ENCODE peak calls at places on chromosomes 7 and 10, in seven cellular contexts. One of them, this sample, is unnamed.

GRCh38 chr10:63068246-63068645 is 64.9 kb upstream of the NRBF2 start:
- DNase-seq in activated T-cell treated with anti-CD3 and anti-CD28 coated beads, Interleukin-2, amount 50 U/mL, for 72 hours: peak
- DNase-seq in stimulated activated CD8-positive, alpha-beta memory T cell treated with anti-CD3 and anti-CD28 coated beads, Interleukin-2, amount 100 ng/mL, for 1 hour: no peak
- DNase-seq in astrocyte of the cerebellum: no peak
- DNase-seq in B cell: no peak
- DNase-seq in fibroblast of mammary gland: peak
- DNase-seq in OCI-LY7: no peak
- DNase-seq in this sample: no peak

GRCh38 chr10:13925924-13926435 is 339.2 kb downstream of the PRPF18 start:
- DNase-seq in activated T-cell treated with anti-CD3 and anti-CD28 coated beads, Interleukin-2, amount 50 U/mL, for 72 hours: no peak
- DNase-seq in stimulated activated CD8-positive, alpha-beta memory T cell treated with anti-CD3 and anti-CD28 coated beads, Interleukin-2, amount 100 ng/mL, for 1 hour: no peak
- DNase-seq in astrocyte of the cerebellum: no peak
- DNase-seq in B cell: no peak
- DNase-seq in fibroblast of mammary gland: no peak
- DNase-seq in OCI-LY7: no peak
- DNase-seq in this sample: no peak

GRCh38 chr7:113452245-113452644 is 333.9 kb upstream of the SMIM30 start:
- DNase-seq in activated T-cell treated with anti-CD3 and anti-CD28 coated beads, Interleukin-2, amount 50 U/mL, for 72 hours: no peak
- DNase-seq in stimulated activated CD8-positive, alpha-beta memory T cell treated with anti-CD3 and anti-CD28 coated beads, Interleukin-2, amount 100 ng/mL, for 1 hour: no peak
- DNase-seq in astrocyte of the cerebellum: no peak
- DNase-seq in B cell: no peak
- DNase-seq in fibroblast of mammary gland: no peak
- DNase-seq in OCI-LY7: no peak
- DNase-seq in this sample: no peak

GRCh38 chr10:29925771-29926345 is 133.5 kb downstream of the JCAD start:
- DNase-seq in activated T-cell treated with anti-CD3 and anti-CD28 coated beads, Interleukin-2, amount 50 U/mL, for 72 hours: no peak
- DNase-seq in stimulated activated CD8-positive, alpha-beta memory T cell treated with anti-CD3 and anti-CD28 coated beads, Interleukin-2, amount 100 ng/mL, for 1 hour: no peak
- DNase-seq in astrocyte of the cerebellum: no peak
- DNase-seq in B cell: no peak
- DNase-seq in fibroblast of mammary gland: no peak
- DNase-seq in OCI-LY7: no peak
- DNase-seq in this sample: no peak

GRCh38 chr10:20289055-20289454 is 472.8 kb downstream of the PLXDC2 start:
- DNase-seq in activated T-cell treated with anti-CD3 and anti-CD28 coated beads, Interleukin-2, amount 50 U/mL, for 72 hours: no peak
- DNase-seq in stimulated activated CD8-positive, alpha-beta memory T cell treated with anti-CD3 and anti-CD28 coated beads, Interleukin-2, amount 100 ng/mL, for 1 hour: no peak
- DNase-seq in astrocyte of the cerebellum: no peak
- DNase-seq in B cell: no peak
- DNase-seq in fibroblast of mammary gland: no peak
- DNase-seq in OCI-LY7: no peak
- DNase-seq in this sample: no peak

GRCh38 chr7:5679741-5680473 is 101.6 kb downstream of the RNF216 start:
- DNase-seq in activated T-cell treated with anti-CD3 and anti-CD28 coated beads, Interleukin-2, amount 50 U/mL, for 72 hours: no peak
- DNase-seq in stimulated activated CD8-positive, alpha-beta memory T cell treated with anti-CD3 and anti-CD28 coated beads, Interleukin-2, amount 100 ng/mL, for 1 hour: no peak
- DNase-seq in astrocyte of the cerebellum: no peak
- DNase-seq in B cell: peak
- DNase-seq in fibroblast of mammary gland: no peak
- DNase-seq in OCI-LY7: no peak
- DNase-seq in this sample: no peak

GRCh38 chr10:77036993-77037734 is 600.4 kb downstream of the KCNMA1 start:
- DNase-seq in activated T-cell treated with anti-CD3 and anti-CD28 coated beads, Interleukin-2, amount 50 U/mL, for 72 hours: no peak
- DNase-seq in stimulated activated CD8-positive, alpha-beta memory T cell treated with anti-CD3 and anti-CD28 coated beads, Interleukin-2, amount 100 ng/mL, for 1 hour: no peak
- DNase-seq in astrocyte of the cerebellum: no peak
- DNase-seq in B cell: no peak
- DNase-seq in fibroblast of mammary gland: peak
- DNase-seq in OCI-LY7: peak
- DNase-seq in this sample: peak

GRCh38 chr7:146554568-146554967 is 438.0 kb downstream of the CNTNAP2 start:
- DNase-seq in activated T-cell treated with anti-CD3 and anti-CD28 coated beads, Interleukin-2, amount 50 U/mL, for 72 hours: no peak
- DNase-seq in stimulated activated CD8-positive, alpha-beta memory T cell treated with anti-CD3 and anti-CD28 coated beads, Interleukin-2, amount 100 ng/mL, for 1 hour: no peak
- DNase-seq in astrocyte of the cerebellum: no peak
- DNase-seq in B cell: no peak
- DNase-seq in fibroblast of mammary gland: no peak
- DNase-seq in OCI-LY7: no peak
- DNase-seq in this sample: peak

GRCh38 chr10:101848894-101849351 is 5.3 kb upstream of the KCNIP2 start:
- DNase-seq in activated T-cell treated with anti-CD3 and anti-CD28 coated beads, Interleukin-2, amount 50 U/mL, for 72 hours: no peak
- DNase-seq in stimulated activated CD8-positive, alpha-beta memory T cell treated with anti-CD3 and anti-CD28 coated beads, Interleukin-2, amount 100 ng/mL, for 1 hour: no peak
- DNase-seq in astrocyte of the cerebellum: no peak
- DNase-seq in B cell: no peak
- DNase-seq in fibroblast of mammary gland: no peak
- DNase-seq in OCI-LY7: no peak
- DNase-seq in this sample: no peak

GRCh38 chr10:60246382-60246781 is 143.3 kb downstream of the ANK3 start:
- DNase-seq in activated T-cell treated with anti-CD3 and anti-CD28 coated beads, Interleukin-2, amount 50 U/mL, for 72 hours: no peak
- DNase-seq in stimulated activated CD8-positive, alpha-beta memory T cell treated with anti-CD3 and anti-CD28 coated beads, Interleukin-2, amount 100 ng/mL, for 1 hour: no peak
- DNase-seq in astrocyte of the cerebellum: no peak
- DNase-seq in B cell: no peak
- DNase-seq in fibroblast of mammary gland: no peak
- DNase-seq in OCI-LY7: no peak
- DNase-seq in this sample: no peak

GRCh38 chr7:91266931-91267557 is 2.8 kb downstream of the FZD1 start:
- DNase-seq in activated T-cell treated with anti-CD3 and anti-CD28 coated beads, Interleukin-2, amount 50 U/mL, for 72 hours: no peak
- DNase-seq in stimulated activated CD8-positive, alpha-beta memory T cell treated with anti-CD3 and anti-CD28 coated beads, Interleukin-2, amount 100 ng/mL, for 1 hour: no peak
- DNase-seq in astrocyte of the cerebellum: no peak
- DNase-seq in B cell: no peak
- DNase-seq in fibroblast of mammary gland: no peak
- DNase-seq in OCI-LY7: no peak
- DNase-seq in this sample: no peak

GRCh38 chr7:112596260-112596659 is 115.5 kb downstream of the LSMEM1 start:
- DNase-seq in activated T-cell treated with anti-CD3 and anti-CD28 coated beads, Interleukin-2, amount 50 U/mL, for 72 hours: no peak
- DNase-seq in stimulated activated CD8-positive, alpha-beta memory T cell treated with anti-CD3 and anti-CD28 coated beads, Interleukin-2, amount 100 ng/mL, for 1 hour: no peak
- DNase-seq in astrocyte of the cerebellum: peak
- DNase-seq in B cell: no peak
- DNase-seq in fibroblast of mammary gland: peak
- DNase-seq in OCI-LY7: no peak
- DNase-seq in this sample: no peak

GRCh38 chr10:35517431-35518181 is 87.5 kb upstream of the GJD4 start:
- DNase-seq in activated T-cell treated with anti-CD3 and anti-CD28 coated beads, Interleukin-2, amount 50 U/mL, for 72 hours: no peak
- DNase-seq in stimulated activated CD8-positive, alpha-beta memory T cell treated with anti-CD3 and anti-CD28 coated beads, Interleukin-2, amount 100 ng/mL, for 1 hour: no peak
- DNase-seq in astrocyte of the cerebellum: no peak
- DNase-seq in B cell: no peak
- DNase-seq in fibroblast of mammary gland: peak
- DNase-seq in OCI-LY7: no peak
- DNase-seq in this sample: no peak

GRCh38 chr10:52486840-52487611 is 172.9 kb downstream of the DKK1 start:
- DNase-seq in activated T-cell treated with anti-CD3 and anti-CD28 coated beads, Interleukin-2, amount 50 U/mL, for 72 hours: no peak
- DNase-seq in stimulated activated CD8-positive, alpha-beta memory T cell treated with anti-CD3 and anti-CD28 coated beads, Interleukin-2, amount 100 ng/mL, for 1 hour: no peak
- DNase-seq in astrocyte of the cerebellum: peak
- DNase-seq in B cell: no peak
- DNase-seq in fibroblast of mammary gland: peak
- DNase-seq in OCI-LY7: no peak
- DNase-seq in this sample: no peak

GRCh38 chr7:149285581-149285975 is 23.6 kb downstream of the ZNF783 start:
- DNase-seq in activated T-cell treated with anti-CD3 and anti-CD28 coated beads, Interleukin-2, amount 50 U/mL, for 72 hours: no peak
- DNase-seq in stimulated activated CD8-positive, alpha-beta memory T cell treated with anti-CD3 and anti-CD28 coated beads, Interleukin-2, amount 100 ng/mL, for 1 hour: no peak
- DNase-seq in astrocyte of the cerebellum: no peak
- DNase-seq in B cell: no peak
- DNase-seq in fibroblast of mammary gland: peak
- DNase-seq in OCI-LY7: no peak
- DNase-seq in this sample: no peak

GRCh38 chr10:88990528-88991160 is at the start of gene FAS:
- DNase-seq in activated T-cell treated with anti-CD3 and anti-CD28 coated beads, Interleukin-2, amount 50 U/mL, for 72 hours: peak
- DNase-seq in stimulated activated CD8-positive, alpha-beta memory T cell treated with anti-CD3 and anti-CD28 coated beads, Interleukin-2, amount 100 ng/mL, for 1 hour: peak
- DNase-seq in astrocyte of the cerebellum: no peak
- DNase-seq in B cell: peak
- DNase-seq in fibroblast of mammary gland: peak
- DNase-seq in OCI-LY7: peak
- DNase-seq in this sample: peak

GRCh38 chr7:45651540-45651939 is 77.4 kb downstream of the ADCY1 start:
- DNase-seq in activated T-cell treated with anti-CD3 and anti-CD28 coated beads, Interleukin-2, amount 50 U/mL, for 72 hours: no peak
- DNase-seq in stimulated activated CD8-positive, alpha-beta memory T cell treated with anti-CD3 and anti-CD28 coated beads, Interleukin-2, amount 100 ng/mL, for 1 hour: no peak
- DNase-seq in astrocyte of the cerebellum: no peak
- DNase-seq in B cell: no peak
- DNase-seq in fibroblast of mammary gland: no peak
- DNase-seq in OCI-LY7: no peak
- DNase-seq in this sample: no peak

GRCh38 chr7:39133088-39133487 is 155.4 kb downstream of the POU6F2 start:
- DNase-seq in activated T-cell treated with anti-CD3 and anti-CD28 coated beads, Interleukin-2, amount 50 U/mL, for 72 hours: no peak
- DNase-seq in stimulated activated CD8-positive, alpha-beta memory T cell treated with anti-CD3 and anti-CD28 coated beads, Interleukin-2, amount 100 ng/mL, for 1 hour: no peak
- DNase-seq in astrocyte of the cerebellum: no peak
- DNase-seq in B cell: no peak
- DNase-seq in fibroblast of mammary gland: no peak
- DNase-seq in OCI-LY7: no peak
- DNase-seq in this sample: no peak

GRCh38 chr10:84499846-84500245 is 171.5 kb downstream of the CCSER2 start:
- DNase-seq in activated T-cell treated with anti-CD3 and anti-CD28 coated beads, Interleukin-2, amount 50 U/mL, for 72 hours: no peak
- DNase-seq in stimulated activated CD8-positive, alpha-beta memory T cell treated with anti-CD3 and anti-CD28 coated beads, Interleukin-2, amount 100 ng/mL, for 1 hour: no peak
- DNase-seq in astrocyte of the cerebellum: no peak
- DNase-seq in B cell: peak
- DNase-seq in fibroblast of mammary gland: no peak
- DNase-seq in OCI-LY7: no peak
- DNase-seq in this sample: no peak

GRCh38 chr7:137001041-137001440 is 132.6 kb downstream of the CHRM2 start:
- DNase-seq in activated T-cell treated with anti-CD3 and anti-CD28 coated beads, Interleukin-2, amount 50 U/mL, for 72 hours: no peak
- DNase-seq in stimulated activated CD8-positive, alpha-beta memory T cell treated with anti-CD3 and anti-CD28 coated beads, Interleukin-2, amount 100 ng/mL, for 1 hour: no peak
- DNase-seq in astrocyte of the cerebellum: peak
- DNase-seq in B cell: no peak
- DNase-seq in fibroblast of mammary gland: no peak
- DNase-seq in OCI-LY7: no peak
- DNase-seq in this sample: peak

GRCh38 chr7:5636446-5636835 is 145.0 kb downstream of the RNF216 start:
- DNase-seq in activated T-cell treated with anti-CD3 and anti-CD28 coated beads, Interleukin-2, amount 50 U/mL, for 72 hours: no peak
- DNase-seq in stimulated activated CD8-positive, alpha-beta memory T cell treated with anti-CD3 and anti-CD28 coated beads, Interleukin-2, amount 100 ng/mL, for 1 hour: no peak
- DNase-seq in astrocyte of the cerebellum: no peak
- DNase-seq in B cell: no peak
- DNase-seq in fibroblast of mammary gland: peak
- DNase-seq in OCI-LY7: no peak
- DNase-seq in this sample: no peak

GRCh38 chr7:19107142-19107391 is 10.4 kb downstream of the TWIST1 start:
- DNase-seq in activated T-cell treated with anti-CD3 and anti-CD28 coated beads, Interleukin-2, amount 50 U/mL, for 72 hours: no peak
- DNase-seq in stimulated activated CD8-positive, alpha-beta memory T cell treated with anti-CD3 and anti-CD28 coated beads, Interleukin-2, amount 100 ng/mL, for 1 hour: no peak
- DNase-seq in astrocyte of the cerebellum: no peak
- DNase-seq in B cell: no peak
- DNase-seq in fibroblast of mammary gland: no peak
- DNase-seq in OCI-LY7: no peak
- DNase-seq in this sample: no peak

GRCh38 chr10:29921071-29921446 is 138.3 kb downstream of the JCAD start:
- DNase-seq in activated T-cell treated with anti-CD3 and anti-CD28 coated beads, Interleukin-2, amount 50 U/mL, for 72 hours: no peak
- DNase-seq in stimulated activated CD8-positive, alpha-beta memory T cell treated with anti-CD3 and anti-CD28 coated beads, Interleukin-2, amount 100 ng/mL, for 1 hour: no peak
- DNase-seq in astrocyte of the cerebellum: no peak
- DNase-seq in B cell: no peak
- DNase-seq in fibroblast of mammary gland: no peak
- DNase-seq in OCI-LY7: no peak
- DNase-seq in this sample: no peak

GRCh38 chr7:44173911-44174693 is 15.1 kb downstream of the GCK start:
- DNase-seq in activated T-cell treated with anti-CD3 and anti-CD28 coated beads, Interleukin-2, amount 50 U/mL, for 72 hours: no peak
- DNase-seq in stimulated activated CD8-positive, alpha-beta memory T cell treated with anti-CD3 and anti-CD28 coated beads, Interleukin-2, amount 100 ng/mL, for 1 hour: no peak
- DNase-seq in astrocyte of the cerebellum: no peak
- DNase-seq in B cell: no peak
- DNase-seq in fibroblast of mammary gland: no peak
- DNase-seq in OCI-LY7: no peak
- DNase-seq in this sample: no peak

GRCh38 chr10:26455567-26456315 is 17.6 kb downstream of the APBB1IP start:
- DNase-seq in activated T-cell treated with anti-CD3 and anti-CD28 coated beads, Interleukin-2, amount 50 U/mL, for 72 hours: no peak
- DNase-seq in stimulated activated CD8-positive, alpha-beta memory T cell treated with anti-CD3 and anti-CD28 coated beads, Interleukin-2, amount 100 ng/mL, for 1 hour: no peak
- DNase-seq in astrocyte of the cerebellum: no peak
- DNase-seq in B cell: no peak
- DNase-seq in fibroblast of mammary gland: peak
- DNase-seq in OCI-LY7: no peak
- DNase-seq in this sample: no peak

GRCh38 chr7:148727501-148728278 is 29.0 kb downstream of the CUL1 start:
- DNase-seq in activated T-cell treated with anti-CD3 and anti-CD28 coated beads, Interleukin-2, amount 50 U/mL, for 72 hours: peak
- DNase-seq in stimulated activated CD8-positive, alpha-beta memory T cell treated with anti-CD3 and anti-CD28 coated beads, Interleukin-2, amount 100 ng/mL, for 1 hour: no peak
- DNase-seq in astrocyte of the cerebellum: no peak
- DNase-seq in B cell: no peak
- DNase-seq in fibroblast of mammary gland: no peak
- DNase-seq in OCI-LY7: peak
- DNase-seq in this sample: no peak

GRCh38 chr7:28293529-28293835 is 112.9 kb upstream of the JAZF1 start:
- DNase-seq in activated T-cell treated with anti-CD3 and anti-CD28 coated beads, Interleukin-2, amount 50 U/mL, for 72 hours: no peak
- DNase-seq in stimulated activated CD8-positive, alpha-beta memory T cell treated with anti-CD3 and anti-CD28 coated beads, Interleukin-2, amount 100 ng/mL, for 1 hour: no peak
- DNase-seq in astrocyte of the cerebellum: no peak
- DNase-seq in B cell: no peak
- DNase-seq in fibroblast of mammary gland: no peak
- DNase-seq in OCI-LY7: no peak
- DNase-seq in this sample: no peak

GRCh38 chr10:60200682-60201053 is 189.0 kb downstream of the ANK3 start:
- DNase-seq in activated T-cell treated with anti-CD3 and anti-CD28 coated beads, Interleukin-2, amount 50 U/mL, for 72 hours: no peak
- DNase-seq in stimulated activated CD8-positive, alpha-beta memory T cell treated with anti-CD3 and anti-CD28 coated beads, Interleukin-2, amount 100 ng/mL, for 1 hour: no peak
- DNase-seq in astrocyte of the cerebellum: no peak
- DNase-seq in B cell: no peak
- DNase-seq in fibroblast of mammary gland: no peak
- DNase-seq in OCI-LY7: no peak
- DNase-seq in this sample: no peak

This sample was measured in NCI-H2081.